ENCODE peak calls at places on chromosomes 11 and 22, in six cellular contexts. G is brain microvascular endothelial cell; X is effector CD4-positive, alpha-beta T cell; O is heart right ventricle; E is NCI-H1930; A is OCI-LY7. D is an unnamed sample.

GRCh38 chr11:130208241-130209127 is 48.9 kb downstream of the ST14 start:
- DNase-seq in G (no peak), X (no peak), O (no peak), E (no peak), A (no peak), D (no peak)

GRCh38 chr11:115214644-115215305 is 289.4 kb downstream of the CADM1 start:
- DNase-seq in G (no peak), X (no peak), O (no peak), E (no peak), A (no peak), D (no peak)

GRCh38 chr22:37101311-37102063 is 8.0 kb downstream of the TMPRSS6 start:
- DNase-seq in G (no peak), X (no peak), O (no peak), E (no peak), A (no peak), D (no peak)

GRCh38 chr11:27395556-27396258 is 32.7 kb upstream of the CCDC34 start:
- DNase-seq in G (no peak), X (no peak), O (no peak), E (peak; percentile 25), A (no peak), D (no peak)

GRCh38 chr11:15896544-15896943 is 459.8 kb downstream of the SOX6 start:
- DNase-seq in G (no peak), X (no peak), O (no peak), E (no peak), A (no peak), D (no peak)

GRCh38 chr22:45328822-45329535 is 19.2 kb downstream of the FAM118A start:
- DNase-seq in G (no peak), X (no peak), O (no peak), E (no peak), A (no peak), D (no peak)

GRCh38 chr11:130999992-131000770 is 83.9 kb upstream of the SNX19 start:
- DNase-seq in G (peak; percentile 97), X (no peak), O (no peak), E (no peak), A (no peak), D (no peak)

GRCh38 chr22:39308614-39309363 is 10.6 kb downstream of the RPL3 start:
- DNase-seq in G (peak; percentile 96), X (no peak), O (peak; percentile 50), E (no peak), A (no peak), D (no peak)

GRCh38 chr22:20315337-20316216 is 4.3 kb downstream of the DGCR6L start:
- DNase-seq in G (no peak), X (no peak), O (no peak), E (no peak), A (no peak), D (no peak)

GRCh38 chr22:50074551-50075042 is 10.6 kb downstream of the MLC1 start:
- DNase-seq in G (no peak), X (no peak), O (no peak), E (no peak), A (no peak), D (no peak)

GRCh38 chr22:29751139-29751538 is 15.7 kb downstream of the ZMAT5 start:
- DNase-seq in G (no peak), X (no peak), O (no peak), E (no peak), A (peak; percentile 12), D (no peak)

GRCh38 chr11:11440149-11440548 is 87.1 kb upstream of the CSNK2A3 start:
- DNase-seq in G (no peak), X (no peak), O (no peak), E (no peak), A (no peak), D (peak; percentile 33)

GRCh38 chr11:7020183-7020917 is at the start of the genes NLRP14 and ZNF214:
- DNase-seq in G (peak; percentile 90), X (no peak), O (peak; percentile 91), E (peak; percentile 93), A (no peak), D (peak; percentile 82)

GRCh38 chr11:10407749-10408472 is 47.2 kb upstream of the AMPD3 start:
- DNase-seq in G (no peak), X (no peak), O (peak; percentile 24), E (no peak), A (no peak), D (no peak)

GRCh38 chr11:20599424-20600346 is at the start of gene SLC6A5:
- DNase-seq in G (peak; percentile 41), X (no peak), O (peak; percentile 47), E (no peak), A (peak; percentile 2), D (peak; percentile 65)